ENCODE peak calls at places on chromosome X, in five cellular contexts. H is stomach, N is transverse colon, B is sigmoid colon, T is spleen. A is an unnamed sample. For H3K4me1, the result is how much of the 10 kb centered on the place peaks cover.

GRCh38 chrX:108313662-108314061 is 124.6 kb downstream of the COL4A6 start:
- DNase-seq in H (no peak), B (no peak), N (no peak), T (no peak), A (no peak)

GRCh38 chrX:10467793-10468192 is 152.6 kb downstream of the MID1 start:
- DNase-seq in N (no peak), H (no peak), T (no peak), B (no peak), A (no peak)

GRCh38 chrX:123830309-123830708 is 29.5 kb upstream of the XIAP start:
- DNase-seq in H (peak), N (peak), T (no peak), B (no peak), A (no peak)

GRCh38 chrX:22109442-22109841 is 77.3 kb downstream of the PHEX start:
- DNase-seq in N (no peak), T (no peak), H (no peak), B (no peak), A (no peak)

GRCh38 chrX:21990812-21991211 is 41.3 kb upstream of the PHEX start:
- DNase-seq in N (no peak), T (no peak), H (no peak), B (no peak), A (no peak)

GRCh38 chrX:6163761-6164160 is 64.9 kb downstream of the NLGN4X start:
- DNase-seq in H (no peak), B (no peak), N (no peak), T (no peak), A (no peak)

GRCh38 chrX:72021975-72022374 is 109.7 kb downstream of the RTL5 start:
- DNase-seq in N (no peak), B (no peak), T (no peak), H (no peak), A (no peak)

GRCh38 chrX:129797251-129797906 is 17.6 kb downstream of the SASH3 start:
- DNase-seq in T (no peak), H (no peak), N (no peak), B (peak), A (no peak)

GRCh38 chrX:105744946-105745345 is 77.4 kb upstream of the NRK start:
- DNase-seq in B (no peak), H (no peak), N (no peak), T (no peak), A (no peak)

GRCh38 chrX:16882702-16883486 is 12.7 kb upstream of the RBBP7 start:
- DNase-seq in N (peak), H (peak), B (peak), T (peak), A (no peak)

GRCh38 chrX:14922437-14922836 is 49.2 kb downstream of the MOSPD2 start:
- DNase-seq in H (no peak), N (no peak), B (no peak), T (no peak), A (no peak)

GRCh38 chrX:119692241-119693031 is 532 bp downstream of the SEPTIN6 start:
- DNase-seq in H (peak), N (peak), T (peak), B (peak), A (no peak)

GRCh38 chrX:3345281-3346081 is 971 bp downstream of the MXRA5 start:
- DNase-seq in N (no peak), H (peak), B (peak), T (peak), A (no peak)

GRCh38 chrX:17032351-17032750 is 85.9 kb downstream of the REPS2 start:
- DNase-seq in T (no peak), B (no peak), H (peak), N (no peak), A (no peak)

GRCh38 chrX:69616520-69617203 is 749 bp downstream of the EDA start:
- DNase-seq in H (peak), N (peak), T (peak), B (peak), A (no peak)

GRCh38 chrX:97126020-97126419 is 242.3 kb downstream of the RPA4 start:
- DNase-seq in H (no peak), B (no peak), T (no peak), N (no peak), A (no peak)

GRCh38 chrX:45740291-45740690 is 539.6 kb upstream of the DIPK2B start:
- DNase-seq in N (no peak), H (no peak), T (no peak), B (no peak), A (no peak)

GRCh38 chrX:108312938-108313337 is 125.3 kb downstream of the COL4A6 start:
- DNase-seq in N (no peak), B (no peak), T (no peak), H (peak), A (no peak)

GRCh38 chrX:19682712-19683331 is 167.5 kb upstream of the MAP3K15 start:
- DNase-seq in N (peak), B (peak), T (peak), H (peak), A (no peak)

GRCh38 chrX:46554942-46555341 is 9.7 kb upstream of the ZNF674 start:
- DNase-seq in T (no peak), H (no peak), B (no peak), N (no peak), A (no peak)

GRCh38 chrX:10172867-10173266 is 16.1 kb downstream of the CLCN4 start:
- DNase-seq in N (no peak), T (no peak), B (no peak), H (no peak), A (no peak)

DNA sequence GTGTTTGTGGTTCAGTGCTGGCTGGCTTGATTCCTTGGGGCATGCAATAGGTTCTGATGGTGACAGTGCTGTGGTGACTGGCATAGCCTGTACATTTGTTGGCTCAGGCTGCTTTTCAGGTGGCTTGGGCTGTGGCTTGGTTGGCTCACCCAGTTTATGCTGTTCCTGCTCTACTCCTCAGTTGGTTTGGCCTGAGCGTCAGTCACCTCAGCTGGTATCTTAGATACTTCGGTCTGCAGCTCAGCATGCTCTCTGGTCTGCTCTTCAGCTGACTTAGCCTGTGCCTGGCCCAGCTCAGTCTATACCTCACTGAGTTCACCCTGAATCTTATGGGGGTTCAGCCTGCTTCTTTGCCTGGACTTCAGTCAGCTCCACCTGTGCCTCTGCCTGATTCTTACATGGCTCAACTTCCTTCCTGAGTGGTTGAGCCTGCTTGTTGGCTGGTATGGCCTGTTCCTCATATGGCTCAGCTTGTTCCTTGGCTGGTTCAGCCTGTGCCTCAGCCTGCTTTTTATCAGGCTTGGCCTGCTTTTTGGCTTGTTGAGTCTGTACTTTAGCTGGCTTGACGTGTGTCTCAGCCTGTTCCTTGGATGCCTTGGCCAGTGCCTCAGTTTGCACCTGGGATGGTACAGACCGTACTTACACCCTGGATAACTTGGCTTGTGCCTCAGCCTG is 170.6 kb downstream of the MSN start:
- DNase-seq in T (no peak), B (no peak), H (no peak), N (no peak), A (no peak)
- TF ChIP-seq POLR2AphosphoS5 in T (no peak), B (no peak), H (no peak), N (no peak), A (no peak)

GRCh38 chrX:115584715-115585114 is 23.7 kb downstream of the PLS3 start:
- DNase-seq in N (no peak), B (no peak), H (no peak), T (no peak), A (no peak)
- H3K4me1 ChIP-seq in N (under half), B (under half), H (under half), T (under half), A (under half)

GRCh38 chrX:11967986-11968385 is 170.3 kb upstream of the FRMPD4 start:
- DNase-seq in H (no peak), T (no peak), N (no peak), B (no peak), A (no peak)
- TF ChIP-seq POLR2AphosphoS5 in H (no peak), T (no peak), N (no peak), B (no peak), A (no peak)

DNA sequence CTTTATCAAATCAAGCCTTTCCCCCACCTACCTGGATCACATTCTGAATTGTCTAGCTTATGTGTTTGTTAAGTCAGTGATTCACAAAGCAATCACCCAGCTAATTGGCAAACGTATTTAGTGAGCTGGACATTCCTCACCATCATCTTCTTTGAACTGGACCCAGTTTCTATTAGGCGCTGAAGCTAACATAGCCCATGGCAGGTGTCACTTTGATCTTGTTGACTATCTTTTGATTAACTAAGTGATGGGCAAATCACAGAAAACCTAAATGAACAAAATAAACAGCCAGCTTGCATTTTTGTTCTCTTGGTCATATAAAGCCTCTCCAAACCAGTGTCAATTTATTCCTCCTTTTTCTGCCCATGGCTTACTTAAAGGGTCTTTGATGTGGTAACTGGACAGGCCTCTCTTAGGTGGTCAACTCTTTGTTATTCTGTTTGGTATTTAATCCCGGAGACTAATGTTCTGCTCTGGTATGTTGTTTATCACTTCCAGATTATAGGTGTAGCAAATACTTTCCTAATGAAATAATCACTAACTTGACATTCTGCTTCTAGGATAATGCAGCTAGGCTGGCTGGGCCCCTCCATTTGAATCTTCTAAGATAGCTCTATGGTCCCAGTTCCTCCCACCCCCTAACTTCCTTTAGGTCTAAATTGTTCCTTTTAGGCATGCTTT is 105.3 kb upstream of the SMIM10 start:
- DNase-seq in H (no peak), N (no peak), T (no peak), B (no peak), A (no peak)
- H3K4me1 ChIP-seq in H (under half), N (under half), T (under half), B (under half), A (under half)

DNA sequence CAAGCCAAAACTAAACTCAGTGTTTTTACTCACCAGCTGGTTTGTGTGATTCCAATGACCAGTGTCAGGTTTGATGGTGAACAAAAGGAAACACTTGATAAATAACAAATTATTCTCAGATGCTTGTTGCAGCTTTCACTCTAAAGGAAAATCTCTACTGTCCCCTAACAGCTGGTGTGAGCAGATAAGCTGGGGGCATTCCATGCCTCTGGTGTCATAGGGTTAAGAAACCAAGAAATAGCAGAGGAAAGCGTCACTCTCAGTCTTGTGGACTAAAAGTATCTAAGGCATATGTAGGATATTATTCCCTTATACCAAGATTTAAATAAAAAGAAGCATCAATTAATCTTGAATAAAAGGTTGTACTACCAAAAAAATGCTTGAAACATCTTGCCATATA is 24.3 kb downstream of the TRPC5 start:
- DNase-seq in N (no peak), T (no peak), H (no peak), B (no peak), A (no peak)
- TF ChIP-seq POLR2AphosphoS5 in N (no peak), T (no peak), H (no peak), B (no peak), A (no peak)

DNA sequence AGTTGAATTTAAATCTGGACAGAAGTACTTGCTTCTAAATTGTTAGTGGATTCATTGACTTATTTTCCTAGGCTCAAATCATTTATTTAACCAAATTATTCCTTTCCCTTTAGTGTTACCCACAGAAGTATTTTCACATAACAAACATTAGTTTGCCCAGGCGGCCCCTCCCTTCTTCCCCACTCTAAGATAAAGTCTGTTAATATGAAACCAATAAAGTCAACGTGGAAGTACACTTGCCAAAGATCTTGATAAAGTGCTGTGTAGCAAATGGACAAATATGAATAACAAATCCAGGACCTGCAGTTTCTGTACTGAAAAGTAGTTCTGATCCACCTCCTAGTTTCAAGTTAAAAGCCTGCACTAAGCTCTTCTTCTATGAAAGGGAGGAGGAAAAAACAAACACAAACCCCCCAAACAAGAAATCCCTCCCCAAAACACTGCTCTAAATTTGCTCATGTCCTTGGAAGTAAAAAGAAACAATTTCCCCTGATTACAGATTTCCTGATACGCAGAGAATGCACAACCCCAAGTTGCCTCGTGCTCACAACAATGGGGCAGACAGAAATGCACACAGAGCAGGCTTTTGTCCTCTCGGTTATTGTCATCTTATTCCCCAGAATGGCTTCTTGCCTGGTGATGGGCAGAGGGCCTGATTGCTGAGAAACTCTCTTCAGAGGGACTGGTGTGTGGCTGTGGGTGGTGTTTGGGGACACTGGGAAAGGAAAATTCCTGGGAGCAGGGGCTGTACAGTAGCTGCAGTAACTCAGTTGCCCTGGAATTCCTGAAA is 23.2 kb downstream of the TMSB4X start:
- DNase-seq in B (no peak), H (peak), N (no peak), T (no peak), A (no peak)
- H3K4me1 ChIP-seq in B (under half), H (half or more), N (under half), T (half or more), A (under half)

DNA sequence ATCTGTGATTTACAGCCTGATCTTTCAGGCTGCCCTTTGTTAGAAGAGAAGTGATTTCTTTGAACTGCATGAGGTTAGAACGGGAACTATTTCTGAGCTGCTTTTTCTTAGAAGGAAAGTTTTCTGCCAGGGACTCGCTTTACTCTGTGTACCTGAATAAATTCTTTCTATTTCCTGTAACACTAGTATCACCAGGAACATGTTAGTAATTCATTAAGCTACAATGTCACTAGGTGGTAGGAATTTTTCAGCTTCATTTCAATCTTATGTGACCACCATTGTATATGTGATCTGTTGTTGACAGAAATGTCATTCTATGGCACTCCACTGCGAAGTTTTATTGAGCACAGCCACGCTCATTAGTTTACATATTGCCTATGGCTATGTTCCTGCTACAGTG is 193.8 kb upstream of the CXorf51B start:
- DNase-seq in N (no peak), T (no peak), H (no peak), B (no peak), A (no peak)
- TF ChIP-seq POLR2AphosphoS5 in N (no peak), T (no peak), H (no peak), B (no peak), A (no peak)

DNA sequence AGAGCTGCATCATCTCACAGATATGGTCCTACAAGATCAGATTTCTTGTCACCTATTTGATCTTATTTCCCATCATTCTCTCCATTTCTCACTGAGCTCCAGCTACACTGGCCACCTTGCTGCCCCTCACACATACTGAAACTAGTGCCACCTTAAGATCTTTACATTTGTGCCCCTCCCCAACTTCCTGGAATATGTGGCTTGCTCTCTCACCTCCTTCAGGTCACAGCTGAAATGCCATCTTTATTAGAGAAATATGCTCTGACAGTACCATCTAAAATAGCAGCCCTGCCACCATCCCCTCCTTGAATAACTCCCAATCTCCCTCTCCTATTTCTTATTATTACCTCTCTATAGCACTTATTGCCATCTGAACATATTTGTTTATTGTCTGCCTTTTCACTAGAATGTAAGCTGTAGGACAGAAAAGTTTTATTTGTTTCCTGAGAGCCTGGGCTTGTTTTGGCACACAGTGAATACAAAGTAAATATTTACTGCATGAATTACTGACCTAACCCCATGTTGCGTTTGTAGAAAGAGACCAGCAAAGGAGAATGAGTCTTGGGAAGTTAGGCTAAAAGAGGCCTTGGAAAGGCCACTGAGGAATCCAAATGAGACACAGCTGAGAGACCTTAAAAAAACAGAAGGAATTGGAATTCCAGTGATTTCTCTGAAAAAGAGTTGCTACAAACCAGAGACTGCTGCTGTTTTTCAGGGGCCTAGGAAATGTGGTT is 22.7 kb downstream of the DYNLT3 start:
- DNase-seq in H (no peak), B (no peak), T (no peak), N (no peak), A (no peak)
- H3K4me1 ChIP-seq in H (under half), B (under half), T (under half), N (under half), A (under half)

A was measured in vagina.